ENCODE peak calls at places on chromosomes 3 and 15, in nine cellular contexts. One of them, this sample, is unnamed.

GRCh38 chr15:34900748-34901147 is 68.8 kb downstream of the AQR start:
- DNase-seq in activated T-helper 1 cell treated with anti-CD3 and anti-CD28 coated beads, Interleukin-12 subunit alpha, Interleukin-12 subunit beta, Interleukin-2, Interleukin-4 antibody, amounts not matched to agents 30 ng/mL and 10 ng/mL and 1 ng/mL, durations not matched to agents 14 hours and 24 hours and 36 hours: no peak
- DNase-seq in A549: no peak
- DNase-seq in NB4: no peak
- DNase-seq in neural crest cell: no peak
- DNase-seq in DND-41: no peak
- DNase-seq in GM03348: no peak
- DNase-seq in hepatic stellate cell: no peak
- DNase-seq in GM20000: no peak
- DNase-seq in this sample: no peak

GRCh38 chr15:56619881-56620280 is 113.4 kb downstream of the ZNF280D start:
- DNase-seq in activated T-helper 1 cell treated with anti-CD3 and anti-CD28 coated beads, Interleukin-12 subunit alpha, Interleukin-12 subunit beta, Interleukin-2, Interleukin-4 antibody, amounts not matched to agents 30 ng/mL and 10 ng/mL and 1 ng/mL, durations not matched to agents 14 hours and 24 hours and 36 hours: no peak
- DNase-seq in A549: no peak
- DNase-seq in NB4: no peak
- DNase-seq in neural crest cell: no peak
- DNase-seq in DND-41: no peak
- DNase-seq in GM03348: no peak
- DNase-seq in hepatic stellate cell: no peak
- DNase-seq in GM20000: no peak
- DNase-seq in this sample: no peak

GRCh38 chr3:31369637-31370036 is 163.1 kb upstream of the STT3B start:
- DNase-seq in activated T-helper 1 cell treated with anti-CD3 and anti-CD28 coated beads, Interleukin-12 subunit alpha, Interleukin-12 subunit beta, Interleukin-2, Interleukin-4 antibody, amounts not matched to agents 30 ng/mL and 10 ng/mL and 1 ng/mL, durations not matched to agents 14 hours and 24 hours and 36 hours: no peak
- DNase-seq in A549: no peak
- DNase-seq in NB4: no peak
- DNase-seq in neural crest cell: no peak
- DNase-seq in DND-41: no peak
- DNase-seq in GM03348: no peak
- DNase-seq in hepatic stellate cell: no peak
- DNase-seq in GM20000: no peak
- DNase-seq in this sample: no peak

GRCh38 chr3:3578723-3579122 is 220.5 kb upstream of the LRRN1 start:
- DNase-seq in activated T-helper 1 cell treated with anti-CD3 and anti-CD28 coated beads, Interleukin-12 subunit alpha, Interleukin-12 subunit beta, Interleukin-2, Interleukin-4 antibody, amounts not matched to agents 30 ng/mL and 10 ng/mL and 1 ng/mL, durations not matched to agents 14 hours and 24 hours and 36 hours: no peak
- DNase-seq in A549: no peak
- DNase-seq in NB4: peak; percentile 83
- DNase-seq in neural crest cell: no peak
- DNase-seq in DND-41: no peak
- DNase-seq in GM03348: no peak
- DNase-seq in hepatic stellate cell: no peak
- DNase-seq in GM20000: no peak
- DNase-seq in this sample: no peak

GRCh38 chr3:97970929-97971460 is 1.2 kb downstream of the RIOX2 start:
- DNase-seq in activated T-helper 1 cell treated with anti-CD3 and anti-CD28 coated beads, Interleukin-12 subunit alpha, Interleukin-12 subunit beta, Interleukin-2, Interleukin-4 antibody, amounts not matched to agents 30 ng/mL and 10 ng/mL and 1 ng/mL, durations not matched to agents 14 hours and 24 hours and 36 hours: no peak
- DNase-seq in A549: no peak
- DNase-seq in NB4: peak; percentile 25
- DNase-seq in neural crest cell: no peak
- DNase-seq in DND-41: no peak
- DNase-seq in GM03348: no peak
- DNase-seq in hepatic stellate cell: no peak
- DNase-seq in GM20000: peak; percentile 14
- DNase-seq in this sample: no peak

GRCh38 chr15:66359740-66360139 is 3.3 kb upstream of the TIPIN start:
- DNase-seq in activated T-helper 1 cell treated with anti-CD3 and anti-CD28 coated beads, Interleukin-12 subunit alpha, Interleukin-12 subunit beta, Interleukin-2, Interleukin-4 antibody, amounts not matched to agents 30 ng/mL and 10 ng/mL and 1 ng/mL, durations not matched to agents 14 hours and 24 hours and 36 hours: no peak
- DNase-seq in A549: no peak
- DNase-seq in NB4: no peak
- DNase-seq in neural crest cell: no peak
- DNase-seq in DND-41: no peak
- DNase-seq in GM03348: no peak
- DNase-seq in hepatic stellate cell: no peak
- DNase-seq in GM20000: peak; percentile 13
- DNase-seq in this sample: no peak

GRCh38 chr3:17322106-17322793 is 420.2 kb downstream of the TBC1D5 start:
- DNase-seq in activated T-helper 1 cell treated with anti-CD3 and anti-CD28 coated beads, Interleukin-12 subunit alpha, Interleukin-12 subunit beta, Interleukin-2, Interleukin-4 antibody, amounts not matched to agents 30 ng/mL and 10 ng/mL and 1 ng/mL, durations not matched to agents 14 hours and 24 hours and 36 hours: peak; percentile 8
- DNase-seq in A549: no peak
- DNase-seq in NB4: no peak
- DNase-seq in neural crest cell: no peak
- DNase-seq in DND-41: no peak
- DNase-seq in GM03348: no peak
- DNase-seq in hepatic stellate cell: no peak
- DNase-seq in GM20000: peak; percentile 15
- DNase-seq in this sample: no peak

GRCh38 chr3:134059680-134060560 is 30.2 kb upstream of the SLCO2A1 start:
- DNase-seq in activated T-helper 1 cell treated with anti-CD3 and anti-CD28 coated beads, Interleukin-12 subunit alpha, Interleukin-12 subunit beta, Interleukin-2, Interleukin-4 antibody, amounts not matched to agents 30 ng/mL and 10 ng/mL and 1 ng/mL, durations not matched to agents 14 hours and 24 hours and 36 hours: no peak
- DNase-seq in A549: no peak
- DNase-seq in NB4: no peak
- DNase-seq in neural crest cell: no peak
- DNase-seq in DND-41: no peak
- DNase-seq in GM03348: peak; percentile 33
- DNase-seq in hepatic stellate cell: no peak
- DNase-seq in GM20000: no peak
- DNase-seq in this sample: no peak

GRCh38 chr3:77601853-77602440 is 562.0 kb downstream of the ROBO2 start:
- DNase-seq in activated T-helper 1 cell treated with anti-CD3 and anti-CD28 coated beads, Interleukin-12 subunit alpha, Interleukin-12 subunit beta, Interleukin-2, Interleukin-4 antibody, amounts not matched to agents 30 ng/mL and 10 ng/mL and 1 ng/mL, durations not matched to agents 14 hours and 24 hours and 36 hours: no peak
- DNase-seq in A549: no peak
- DNase-seq in NB4: no peak
- DNase-seq in neural crest cell: no peak
- DNase-seq in DND-41: no peak
- DNase-seq in GM03348: no peak
- DNase-seq in hepatic stellate cell: no peak
- DNase-seq in GM20000: no peak
- DNase-seq in this sample: no peak

GRCh38 chr3:167493240-167493639 is 19.4 kb upstream of the SERPINI2 start:
- DNase-seq in activated T-helper 1 cell treated with anti-CD3 and anti-CD28 coated beads, Interleukin-12 subunit alpha, Interleukin-12 subunit beta, Interleukin-2, Interleukin-4 antibody, amounts not matched to agents 30 ng/mL and 10 ng/mL and 1 ng/mL, durations not matched to agents 14 hours and 24 hours and 36 hours: no peak
- DNase-seq in A549: peak; percentile 0
- DNase-seq in NB4: peak; percentile 5
- DNase-seq in neural crest cell: peak; percentile 2
- DNase-seq in DND-41: no peak
- DNase-seq in GM03348: no peak
- DNase-seq in hepatic stellate cell: no peak
- DNase-seq in GM20000: no peak
- DNase-seq in this sample: no peak

GRCh38 chr3:158617982-158618875 is 26.1 kb upstream of the GFM1 start:
- DNase-seq in activated T-helper 1 cell treated with anti-CD3 and anti-CD28 coated beads, Interleukin-12 subunit alpha, Interleukin-12 subunit beta, Interleukin-2, Interleukin-4 antibody, amounts not matched to agents 30 ng/mL and 10 ng/mL and 1 ng/mL, durations not matched to agents 14 hours and 24 hours and 36 hours: no peak
- DNase-seq in A549: no peak
- DNase-seq in NB4: no peak
- DNase-seq in neural crest cell: no peak
- DNase-seq in DND-41: no peak
- DNase-seq in GM03348: no peak
- DNase-seq in hepatic stellate cell: no peak
- DNase-seq in GM20000: no peak
- DNase-seq in this sample: no peak

GRCh38 chr15:62644874-62645755 is 397.4 kb upstream of the TPM1 start:
- DNase-seq in activated T-helper 1 cell treated with anti-CD3 and anti-CD28 coated beads, Interleukin-12 subunit alpha, Interleukin-12 subunit beta, Interleukin-2, Interleukin-4 antibody, amounts not matched to agents 30 ng/mL and 10 ng/mL and 1 ng/mL, durations not matched to agents 14 hours and 24 hours and 36 hours: no peak
- DNase-seq in A549: no peak
- DNase-seq in NB4: no peak
- DNase-seq in neural crest cell: no peak
- DNase-seq in DND-41: no peak
- DNase-seq in GM03348: no peak
- DNase-seq in hepatic stellate cell: no peak
- DNase-seq in GM20000: no peak
- DNase-seq in this sample: no peak

GRCh38 chr3:144770291-144770690 is 798.7 kb downstream of the DIPK2A start:
- DNase-seq in activated T-helper 1 cell treated with anti-CD3 and anti-CD28 coated beads, Interleukin-12 subunit alpha, Interleukin-12 subunit beta, Interleukin-2, Interleukin-4 antibody, amounts not matched to agents 30 ng/mL and 10 ng/mL and 1 ng/mL, durations not matched to agents 14 hours and 24 hours and 36 hours: no peak
- DNase-seq in A549: no peak
- DNase-seq in NB4: no peak
- DNase-seq in neural crest cell: no peak
- DNase-seq in DND-41: no peak
- DNase-seq in GM03348: no peak
- DNase-seq in hepatic stellate cell: no peak
- DNase-seq in GM20000: no peak
- DNase-seq in this sample: no peak

GRCh38 chr3:147654827-147655226 is 245.7 kb downstream of the ZIC1 start:
- DNase-seq in activated T-helper 1 cell treated with anti-CD3 and anti-CD28 coated beads, Interleukin-12 subunit alpha, Interleukin-12 subunit beta, Interleukin-2, Interleukin-4 antibody, amounts not matched to agents 30 ng/mL and 10 ng/mL and 1 ng/mL, durations not matched to agents 14 hours and 24 hours and 36 hours: no peak
- DNase-seq in A549: no peak
- DNase-seq in NB4: no peak
- DNase-seq in neural crest cell: no peak
- DNase-seq in DND-41: no peak
- DNase-seq in GM03348: peak; percentile 38
- DNase-seq in hepatic stellate cell: no peak
- DNase-seq in GM20000: no peak
- DNase-seq in this sample: no peak

GRCh38 chr3:9808345-9809037 is 1.6 kb upstream of the TTLL3 start:
- DNase-seq in activated T-helper 1 cell treated with anti-CD3 and anti-CD28 coated beads, Interleukin-12 subunit alpha, Interleukin-12 subunit beta, Interleukin-2, Interleukin-4 antibody, amounts not matched to agents 30 ng/mL and 10 ng/mL and 1 ng/mL, durations not matched to agents 14 hours and 24 hours and 36 hours: peak; percentile 17
- DNase-seq in A549: peak; percentile 64
- DNase-seq in NB4: peak; percentile 56
- DNase-seq in neural crest cell: no peak
- DNase-seq in DND-41: peak; percentile 33
- DNase-seq in GM03348: peak; percentile 52
- DNase-seq in hepatic stellate cell: peak; percentile 50
- DNase-seq in GM20000: peak; percentile 63
- DNase-seq in this sample: peak; percentile 40

GRCh38 chr15:47349179-47349578 is 368.1 kb upstream of the SEMA6D start:
- DNase-seq in activated T-helper 1 cell treated with anti-CD3 and anti-CD28 coated beads, Interleukin-12 subunit alpha, Interleukin-12 subunit beta, Interleukin-2, Interleukin-4 antibody, amounts not matched to agents 30 ng/mL and 10 ng/mL and 1 ng/mL, durations not matched to agents 14 hours and 24 hours and 36 hours: no peak
- DNase-seq in A549: no peak
- DNase-seq in NB4: no peak
- DNase-seq in neural crest cell: no peak
- DNase-seq in DND-41: no peak
- DNase-seq in GM03348: no peak
- DNase-seq in hepatic stellate cell: no peak
- DNase-seq in GM20000: no peak
- DNase-seq in this sample: no peak

GRCh38 chr3:18066899-18067582 is 324.6 kb upstream of the TBC1D5 start:
- DNase-seq in activated T-helper 1 cell treated with anti-CD3 and anti-CD28 coated beads, Interleukin-12 subunit alpha, Interleukin-12 subunit beta, Interleukin-2, Interleukin-4 antibody, amounts not matched to agents 30 ng/mL and 10 ng/mL and 1 ng/mL, durations not matched to agents 14 hours and 24 hours and 36 hours: no peak
- DNase-seq in A549: no peak
- DNase-seq in NB4: no peak
- DNase-seq in neural crest cell: no peak
- DNase-seq in DND-41: no peak
- DNase-seq in GM03348: no peak
- DNase-seq in hepatic stellate cell: no peak
- DNase-seq in GM20000: no peak
- DNase-seq in this sample: no peak

GRCh38 chr3:187015903-187016638 is 85.7 kb downstream of the ST6GAL1 start:
- DNase-seq in activated T-helper 1 cell treated with anti-CD3 and anti-CD28 coated beads, Interleukin-12 subunit alpha, Interleukin-12 subunit beta, Interleukin-2, Interleukin-4 antibody, amounts not matched to agents 30 ng/mL and 10 ng/mL and 1 ng/mL, durations not matched to agents 14 hours and 24 hours and 36 hours: no peak
- DNase-seq in A549: no peak
- DNase-seq in NB4: no peak
- DNase-seq in neural crest cell: no peak
- DNase-seq in DND-41: no peak
- DNase-seq in GM03348: no peak
- DNase-seq in hepatic stellate cell: no peak
- DNase-seq in GM20000: no peak
- DNase-seq in this sample: peak; percentile 76

GRCh38 chr3:150547045-150547753 is 612 bp downstream of the EIF2A start:
- DNase-seq in activated T-helper 1 cell treated with anti-CD3 and anti-CD28 coated beads, Interleukin-12 subunit alpha, Interleukin-12 subunit beta, Interleukin-2, Interleukin-4 antibody, amounts not matched to agents 30 ng/mL and 10 ng/mL and 1 ng/mL, durations not matched to agents 14 hours and 24 hours and 36 hours: no peak
- DNase-seq in A549: no peak
- DNase-seq in NB4: peak; percentile 36
- DNase-seq in neural crest cell: no peak
- DNase-seq in DND-41: no peak
- DNase-seq in GM03348: peak; percentile 13
- DNase-seq in hepatic stellate cell: no peak
- DNase-seq in GM20000: no peak
- DNase-seq in this sample: no peak

GRCh38 chr3:80190051-80190450 is 422.3 kb upstream of the ROBO1 start:
- DNase-seq in activated T-helper 1 cell treated with anti-CD3 and anti-CD28 coated beads, Interleukin-12 subunit alpha, Interleukin-12 subunit beta, Interleukin-2, Interleukin-4 antibody, amounts not matched to agents 30 ng/mL and 10 ng/mL and 1 ng/mL, durations not matched to agents 14 hours and 24 hours and 36 hours: no peak
- DNase-seq in A549: no peak
- DNase-seq in NB4: no peak
- DNase-seq in neural crest cell: no peak
- DNase-seq in DND-41: no peak
- DNase-seq in GM03348: peak; percentile 22
- DNase-seq in hepatic stellate cell: no peak
- DNase-seq in GM20000: no peak
- DNase-seq in this sample: no peak

GRCh38 chr3:180913582-180914404 is 1.3 kb downstream of the FXR1 start:
- DNase-seq in activated T-helper 1 cell treated with anti-CD3 and anti-CD28 coated beads, Interleukin-12 subunit alpha, Interleukin-12 subunit beta, Interleukin-2, Interleukin-4 antibody, amounts not matched to agents 30 ng/mL and 10 ng/mL and 1 ng/mL, durations not matched to agents 14 hours and 24 hours and 36 hours: no peak
- DNase-seq in A549: no peak
- DNase-seq in NB4: no peak
- DNase-seq in neural crest cell: no peak
- DNase-seq in DND-41: no peak
- DNase-seq in GM03348: no peak
- DNase-seq in hepatic stellate cell: peak; percentile 19
- DNase-seq in GM20000: no peak
- DNase-seq in this sample: no peak

GRCh38 chr3:95356764-95357501 is 1294.1 kb downstream of the NSUN3 start:
- DNase-seq in activated T-helper 1 cell treated with anti-CD3 and anti-CD28 coated beads, Interleukin-12 subunit alpha, Interleukin-12 subunit beta, Interleukin-2, Interleukin-4 antibody, amounts not matched to agents 30 ng/mL and 10 ng/mL and 1 ng/mL, durations not matched to agents 14 hours and 24 hours and 36 hours: no peak
- DNase-seq in A549: no peak
- DNase-seq in NB4: no peak
- DNase-seq in neural crest cell: no peak
- DNase-seq in DND-41: no peak
- DNase-seq in GM03348: no peak
- DNase-seq in hepatic stellate cell: no peak
- DNase-seq in GM20000: no peak
- DNase-seq in this sample: no peak

GRCh38 chr15:67256051-67256450 is 1.5 kb downstream of the IQCH start:
- DNase-seq in activated T-helper 1 cell treated with anti-CD3 and anti-CD28 coated beads, Interleukin-12 subunit alpha, Interleukin-12 subunit beta, Interleukin-2, Interleukin-4 antibody, amounts not matched to agents 30 ng/mL and 10 ng/mL and 1 ng/mL, durations not matched to agents 14 hours and 24 hours and 36 hours: no peak
- DNase-seq in A549: no peak
- DNase-seq in NB4: no peak
- DNase-seq in neural crest cell: no peak
- DNase-seq in DND-41: no peak
- DNase-seq in GM03348: no peak
- DNase-seq in hepatic stellate cell: no peak
- DNase-seq in GM20000: no peak
- DNase-seq in this sample: no peak

GRCh38 chr3:185594073-185594472 is 8.0 kb downstream of the SENP2 start:
- DNase-seq in activated T-helper 1 cell treated with anti-CD3 and anti-CD28 coated beads, Interleukin-12 subunit alpha, Interleukin-12 subunit beta, Interleukin-2, Interleukin-4 antibody, amounts not matched to agents 30 ng/mL and 10 ng/mL and 1 ng/mL, durations not matched to agents 14 hours and 24 hours and 36 hours: no peak
- DNase-seq in A549: no peak
- DNase-seq in NB4: no peak
- DNase-seq in neural crest cell: no peak
- DNase-seq in DND-41: no peak
- DNase-seq in GM03348: no peak
- DNase-seq in hepatic stellate cell: no peak
- DNase-seq in GM20000: no peak
- DNase-seq in this sample: no peak

GRCh38 chr15:51865291-51865690 is 35.8 kb downstream of the TMOD3 start:
- DNase-seq in activated T-helper 1 cell treated with anti-CD3 and anti-CD28 coated beads, Interleukin-12 subunit alpha, Interleukin-12 subunit beta, Interleukin-2, Interleukin-4 antibody, amounts not matched to agents 30 ng/mL and 10 ng/mL and 1 ng/mL, durations not matched to agents 14 hours and 24 hours and 36 hours: no peak
- DNase-seq in A549: no peak
- DNase-seq in NB4: no peak
- DNase-seq in neural crest cell: no peak
- DNase-seq in DND-41: no peak
- DNase-seq in GM03348: no peak
- DNase-seq in hepatic stellate cell: no peak
- DNase-seq in GM20000: no peak
- DNase-seq in this sample: no peak

GRCh38 chr15:60507596-60508424 is 28.9 kb upstream of the ICE2 start:
- DNase-seq in activated T-helper 1 cell treated with anti-CD3 and anti-CD28 coated beads, Interleukin-12 subunit alpha, Interleukin-12 subunit beta, Interleukin-2, Interleukin-4 antibody, amounts not matched to agents 30 ng/mL and 10 ng/mL and 1 ng/mL, durations not matched to agents 14 hours and 24 hours and 36 hours: peak; percentile 51
- DNase-seq in A549: peak; percentile 75
- DNase-seq in NB4: peak; percentile 67
- DNase-seq in neural crest cell: peak; percentile 19
- DNase-seq in DND-41: peak; percentile 48
- DNase-seq in GM03348: peak; percentile 73
- DNase-seq in hepatic stellate cell: peak; percentile 45
- DNase-seq in GM20000: peak; percentile 73
- DNase-seq in this sample: peak; percentile 35

GRCh38 chr3:47813551-47814177 is 10.7 kb downstream of the DHX30 start:
- DNase-seq in activated T-helper 1 cell treated with anti-CD3 and anti-CD28 coated beads, Interleukin-12 subunit alpha, Interleukin-12 subunit beta, Interleukin-2, Interleukin-4 antibody, amounts not matched to agents 30 ng/mL and 10 ng/mL and 1 ng/mL, durations not matched to agents 14 hours and 24 hours and 36 hours: no peak
- DNase-seq in A549: no peak
- DNase-seq in NB4: no peak
- DNase-seq in neural crest cell: no peak
- DNase-seq in DND-41: no peak
- DNase-seq in GM03348: no peak
- DNase-seq in hepatic stellate cell: no peak
- DNase-seq in GM20000: no peak
- DNase-seq in this sample: no peak

GRCh38 chr15:63232943-63233342 is 43.5 kb downstream of the RAB8B start:
- DNase-seq in activated T-helper 1 cell treated with anti-CD3 and anti-CD28 coated beads, Interleukin-12 subunit alpha, Interleukin-12 subunit beta, Interleukin-2, Interleukin-4 antibody, amounts not matched to agents 30 ng/mL and 10 ng/mL and 1 ng/mL, durations not matched to agents 14 hours and 24 hours and 36 hours: no peak
- DNase-seq in A549: no peak
- DNase-seq in NB4: peak; percentile 37
- DNase-seq in neural crest cell: no peak
- DNase-seq in DND-41: no peak
- DNase-seq in GM03348: no peak
- DNase-seq in hepatic stellate cell: no peak
- DNase-seq in GM20000: no peak
- DNase-seq in this sample: no peak